ENCODE peak calls at places on chromosomes 16 and 17, in eight cellular contexts. One of them, this sample, is unnamed. For H3K36me3, the result is how much of the 10 kb centered on the place peaks cover.

GRCh38 chr16:78353610-78354009 is 254.2 kb downstream of the WWOX start:
- DNase-seq in neural progenitor cell: no peak
- DNase-seq in PC-9: no peak
- DNase-seq in OCI-LY7: no peak
- DNase-seq in body of pancreas: no peak
- DNase-seq in uterus: no peak
- DNase-seq in right atrium auricular region: no peak
- DNase-seq in aorta: no peak
- DNase-seq in this sample: no peak

GRCh38 chr16:4641306-4641687 is 16.7 kb downstream of the MGRN1 start:
- DNase-seq in aorta: no peak
- DNase-seq in neural progenitor cell: no peak
- DNase-seq in PC-9: no peak
- DNase-seq in right atrium auricular region: no peak
- DNase-seq in body of pancreas: no peak
- DNase-seq in uterus: no peak
- DNase-seq in OCI-LY7: no peak
- DNase-seq in this sample: no peak

GRCh38 chr17:70307430-70307829 is 138.1 kb downstream of the KCNJ2 start:
- DNase-seq in uterus: no peak
- DNase-seq in OCI-LY7: no peak
- DNase-seq in aorta: no peak
- DNase-seq in body of pancreas: no peak
- DNase-seq in right atrium auricular region: no peak
- DNase-seq in neural progenitor cell: no peak
- DNase-seq in PC-9: no peak
- DNase-seq in this sample: no peak

GRCh38 chr16:57915811-57916479 is 55.0 kb downstream of the CNGB1 start:
- DNase-seq in aorta: no peak
- DNase-seq in PC-9: no peak
- DNase-seq in uterus: no peak
- DNase-seq in body of pancreas: no peak
- DNase-seq in right atrium auricular region: no peak
- DNase-seq in OCI-LY7: no peak
- DNase-seq in neural progenitor cell: no peak
- DNase-seq in this sample: no peak

GRCh38 chr17:3905017-3905486 is 11.2 kb downstream of the P2RX1 start:
- DNase-seq in PC-9: no peak
- DNase-seq in OCI-LY7: no peak
- DNase-seq in right atrium auricular region: no peak
- DNase-seq in neural progenitor cell: no peak
- DNase-seq in uterus: no peak
- DNase-seq in body of pancreas: peak
- DNase-seq in aorta: no peak
- DNase-seq in this sample: no peak

GRCh38 chr16:47852991-47853390 is 302.8 kb downstream of the ABCC12 start:
- DNase-seq in OCI-LY7: no peak
- DNase-seq in body of pancreas: no peak
- DNase-seq in uterus: no peak
- DNase-seq in right atrium auricular region: no peak
- DNase-seq in neural progenitor cell: no peak
- DNase-seq in aorta: no peak
- DNase-seq in PC-9: no peak
- DNase-seq in this sample: no peak

GRCh38 chr16:66751992-66752322 is 548 bp upstream of the DYNC1LI2 start:
- DNase-seq in body of pancreas: no peak
- DNase-seq in OCI-LY7: no peak
- DNase-seq in aorta: no peak
- DNase-seq in right atrium auricular region: no peak
- DNase-seq in PC-9: no peak
- DNase-seq in neural progenitor cell: no peak
- DNase-seq in uterus: no peak
- DNase-seq in this sample: no peak

GRCh38 chr16:3536851-3537250 is 36.0 kb downstream of the CLUAP1 start:
- DNase-seq in neural progenitor cell: no peak
- DNase-seq in aorta: no peak
- DNase-seq in body of pancreas: no peak
- DNase-seq in uterus: no peak
- DNase-seq in right atrium auricular region: no peak
- DNase-seq in OCI-LY7: no peak
- DNase-seq in PC-9: no peak
- DNase-seq in this sample: no peak

GRCh38 chr17:4945176-4945943 is 3.0 kb downstream of the PFN1 start:
- DNase-seq in PC-9: peak
- DNase-seq in neural progenitor cell: no peak
- DNase-seq in aorta: peak
- DNase-seq in right atrium auricular region: peak
- DNase-seq in uterus: peak
- DNase-seq in body of pancreas: peak
- DNase-seq in OCI-LY7: peak
- DNase-seq in this sample: peak

GRCh38 chr17:29246638-29247037 is at the start of gene CRYBA1:
- DNase-seq in neural progenitor cell: peak
- DNase-seq in right atrium auricular region: no peak
- DNase-seq in PC-9: no peak
- DNase-seq in body of pancreas: no peak
- DNase-seq in uterus: no peak
- DNase-seq in aorta: no peak
- DNase-seq in OCI-LY7: no peak
- DNase-seq in this sample: no peak

GRCh38 chr16:52555572-52555971 is 8.6 kb upstream of the TOX3 start:
- DNase-seq in aorta: no peak
- DNase-seq in body of pancreas: no peak
- DNase-seq in PC-9: no peak
- DNase-seq in uterus: no peak
- DNase-seq in OCI-LY7: no peak
- DNase-seq in right atrium auricular region: no peak
- DNase-seq in neural progenitor cell: no peak
- DNase-seq in this sample: no peak

GRCh38 chr16:29986931-29987330 is 8.5 kb downstream of the HIRIP3 start:
- DNase-seq in uterus: no peak
- DNase-seq in neural progenitor cell: no peak
- DNase-seq in aorta: peak
- DNase-seq in body of pancreas: no peak
- DNase-seq in OCI-LY7: no peak
- DNase-seq in PC-9: no peak
- DNase-seq in right atrium auricular region: no peak
- DNase-seq in this sample: no peak

GRCh38 chr16:8962393-8963009 is 1.2 kb downstream of the USP7 start:
- DNase-seq in right atrium auricular region: no peak
- DNase-seq in uterus: no peak
- DNase-seq in neural progenitor cell: peak
- DNase-seq in OCI-LY7: peak
- DNase-seq in aorta: peak
- DNase-seq in body of pancreas: peak
- DNase-seq in PC-9: peak
- DNase-seq in this sample: peak

GRCh38 chr16:70703041-70703834 is 17.4 kb upstream of the MTSS2 start:
- DNase-seq in body of pancreas: no peak
- DNase-seq in OCI-LY7: no peak
- DNase-seq in neural progenitor cell: peak
- DNase-seq in PC-9: no peak
- DNase-seq in uterus: peak
- DNase-seq in right atrium auricular region: peak
- DNase-seq in aorta: peak
- DNase-seq in this sample: peak

GRCh38 chr17:57954421-57955182 is 610 bp downstream of the CUEDC1 start:
- DNase-seq in aorta: peak
- DNase-seq in PC-9: peak
- DNase-seq in neural progenitor cell: peak
- DNase-seq in body of pancreas: peak
- DNase-seq in right atrium auricular region: peak
- DNase-seq in OCI-LY7: no peak
- DNase-seq in uterus: peak
- DNase-seq in this sample: peak

DNA sequence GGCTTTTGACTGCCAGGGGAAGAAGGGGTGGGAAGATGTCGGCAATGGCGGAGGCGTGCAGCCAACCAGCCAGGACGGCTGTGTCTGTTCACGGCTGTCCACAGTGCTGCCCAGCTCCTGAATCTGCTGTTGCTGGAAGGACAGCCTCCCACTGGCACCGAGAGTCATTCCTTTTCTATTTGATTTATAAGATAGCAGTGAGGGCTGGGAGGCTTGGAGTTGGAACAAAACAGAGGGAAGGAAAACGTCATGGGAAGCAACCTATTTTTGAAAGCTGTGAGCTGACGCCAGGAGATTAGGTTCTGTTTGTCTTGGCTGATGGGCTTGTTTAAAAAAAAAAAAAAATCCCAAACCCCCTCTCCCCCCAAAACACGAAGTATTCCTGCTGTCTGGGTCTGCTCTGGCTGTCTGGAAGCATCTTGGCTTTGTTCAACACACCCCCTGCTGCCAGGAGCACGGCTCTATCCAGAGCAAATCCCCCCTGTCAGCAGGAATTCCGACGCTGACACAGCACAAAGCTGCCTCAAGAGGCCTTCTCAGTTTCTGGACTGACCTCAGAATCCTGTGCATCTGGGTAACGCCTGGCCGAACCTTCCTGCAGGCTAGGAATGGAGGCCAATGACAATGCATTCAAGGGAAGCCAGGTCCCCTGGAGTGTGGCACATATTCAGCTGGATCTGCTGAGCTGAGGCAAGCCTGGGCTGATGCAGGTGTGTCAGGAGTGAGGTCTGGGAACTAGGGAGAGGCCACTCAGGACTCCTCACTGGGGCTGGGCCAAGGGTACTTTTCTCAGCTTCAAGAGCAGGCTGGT is 41.0 kb upstream of the SREBF1 start:
- DNase-seq in PC-9: no peak
- DNase-seq in uterus: peak
- DNase-seq in aorta: peak
- DNase-seq in body of pancreas: peak
- DNase-seq in neural progenitor cell: peak
- DNase-seq in OCI-LY7: no peak
- DNase-seq in right atrium auricular region: peak
- DNase-seq in this sample: peak
- H3K36me3 ChIP-seq in PC-9: under half
- H3K36me3 ChIP-seq in uterus: under half
- H3K36me3 ChIP-seq in aorta: under half
- H3K36me3 ChIP-seq in body of pancreas: under half
- H3K36me3 ChIP-seq in neural progenitor cell: under half
- H3K36me3 ChIP-seq in OCI-LY7: under half
- H3K36me3 ChIP-seq in right atrium auricular region: under half
- H3K36me3 ChIP-seq in this sample: under half

GRCh38 chr17:80345841-80346497 is 69.0 kb upstream of the ENDOV start:
- DNase-seq in OCI-LY7: no peak
- DNase-seq in aorta: peak
- DNase-seq in body of pancreas: no peak
- DNase-seq in right atrium auricular region: no peak
- DNase-seq in neural progenitor cell: no peak
- DNase-seq in uterus: no peak
- DNase-seq in PC-9: no peak
- DNase-seq in this sample: no peak
- H3K36me3 ChIP-seq in OCI-LY7: under half
- H3K36me3 ChIP-seq in aorta: under half
- H3K36me3 ChIP-seq in body of pancreas: under half
- H3K36me3 ChIP-seq in right atrium auricular region: half or more
- H3K36me3 ChIP-seq in neural progenitor cell: under half
- H3K36me3 ChIP-seq in uterus: under half
- H3K36me3 ChIP-seq in PC-9: under half
- H3K36me3 ChIP-seq in this sample: under half

GRCh38 chr17:37429039-37429438 is 22.4 kb downstream of the TADA2A start:
- DNase-seq in OCI-LY7: no peak
- DNase-seq in body of pancreas: no peak
- DNase-seq in neural progenitor cell: no peak
- DNase-seq in uterus: no peak
- DNase-seq in PC-9: no peak
- DNase-seq in aorta: no peak
- DNase-seq in right atrium auricular region: no peak
- DNase-seq in this sample: no peak
- H3K36me3 ChIP-seq in OCI-LY7: half or more
- H3K36me3 ChIP-seq in body of pancreas: under half
- H3K36me3 ChIP-seq in neural progenitor cell: under half
- H3K36me3 ChIP-seq in uterus: under half
- H3K36me3 ChIP-seq in PC-9: under half
- H3K36me3 ChIP-seq in aorta: under half
- H3K36me3 ChIP-seq in right atrium auricular region: half or more
- H3K36me3 ChIP-seq in this sample: under half

DNA sequence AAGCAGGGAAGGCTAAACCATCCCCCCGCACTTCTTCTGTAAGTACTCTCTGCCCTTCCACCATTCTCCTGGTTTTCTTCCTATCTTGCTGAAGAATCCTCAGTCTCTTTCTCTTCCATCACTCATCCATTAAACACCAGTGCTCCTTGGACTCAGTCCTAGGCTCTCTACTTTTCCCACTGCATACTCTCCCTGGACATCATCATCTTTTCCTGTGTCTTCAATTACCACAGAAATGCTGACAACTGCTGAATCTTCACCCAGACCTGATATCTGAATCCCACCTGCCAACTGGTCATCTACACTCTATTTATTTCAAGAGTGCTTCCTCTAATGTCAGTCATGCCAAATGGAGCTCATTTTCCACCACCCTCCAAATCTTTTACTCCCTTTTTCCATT is 53.8 kb upstream of the ARL6IP1 start:
- DNase-seq in OCI-LY7: no peak
- DNase-seq in uterus: no peak
- DNase-seq in aorta: no peak
- DNase-seq in right atrium auricular region: no peak
- DNase-seq in neural progenitor cell: no peak
- DNase-seq in PC-9: no peak
- DNase-seq in body of pancreas: no peak
- DNase-seq in this sample: no peak
- H3K36me3 ChIP-seq in OCI-LY7: half or more
- H3K36me3 ChIP-seq in uterus: under half
- H3K36me3 ChIP-seq in aorta: under half
- H3K36me3 ChIP-seq in right atrium auricular region: half or more
- H3K36me3 ChIP-seq in neural progenitor cell: under half
- H3K36me3 ChIP-seq in PC-9: under half
- H3K36me3 ChIP-seq in body of pancreas: under half
- H3K36me3 ChIP-seq in this sample: under half

This sample was measured in psoas muscle.